ENCODE peak calls at places on chromosomes 2 and 18, in ten cellular contexts. Z is GM06990, V is B cell, R is IMR-90, G is BJ, I is neural crest cell, S is A549, P is mucosa of descending colon, C is epithelial cell of esophagus, B is lower lobe of right lung. T is an unnamed sample.

GRCh38 chr18:48330016-48330991 is 78.9 kb downstream of the ZBTB7C start:
- DNase-seq in Z (no peak), V (no peak), R (peak), G (peak), I (no peak), S (peak), P (no peak), C (peak), B (no peak), T (peak)

GRCh38 chr2:29130295-29130694 is 15.1 kb downstream of the CLIP4 start:
- DNase-seq in Z (peak), V (no peak), R (peak), G (peak), I (no peak), S (peak), P (no peak), C (peak), B (no peak), T (peak)

GRCh38 chr2:45674035-45674791 is 22.7 kb downstream of the PRKCE start:
- DNase-seq in Z (no peak), V (no peak), R (peak), G (no peak), I (no peak), S (no peak), P (no peak), C (no peak), B (no peak), T (no peak)

GRCh38 chr18:48139427-48140347 is 209.2 kb upstream of the SMAD2 start:
- DNase-seq in Z (no peak), V (no peak), R (no peak), G (no peak), I (no peak), S (no peak), P (peak), C (no peak), B (peak), T (peak)

GRCh38 chr18:49041677-49042570 is 91.2 kb upstream of the SMAD7 start:
- DNase-seq in Z (no peak), V (no peak), R (peak), G (no peak), I (no peak), S (no peak), P (peak), C (peak), B (no peak), T (peak)

GRCh38 chr2:78676921-78677696 is 348.4 kb upstream of the REG3G start:
- DNase-seq in Z (no peak), V (no peak), R (no peak), G (no peak), I (no peak), S (no peak), P (no peak), C (no peak), B (no peak), T (no peak)

GRCh38 chr18:31248783-31249521 is 69.0 kb upstream of the DSG1 start:
- DNase-seq in Z (no peak), V (no peak), R (peak), G (no peak), I (no peak), S (no peak), P (no peak), C (peak), B (no peak), T (no peak)

GRCh38 chr2:207330912-207331311 is 165.2 kb upstream of the KLF7 start:
- DNase-seq in Z (peak), V (no peak), R (peak), G (peak), I (no peak), S (peak), P (no peak), C (peak), B (no peak), T (peak)

GRCh38 chr2:30665761-30666306 is 141.4 kb downstream of the CAPN13 start:
- DNase-seq in Z (no peak), V (no peak), R (no peak), G (no peak), I (no peak), S (no peak), P (no peak), C (no peak), B (no peak), T (no peak)

GRCh38 chr2:191218292-191218898 is 26.8 kb upstream of the MYO1B start:
- DNase-seq in Z (no peak), V (peak), R (peak), G (no peak), I (peak), S (peak), P (peak), C (peak), B (no peak), T (peak)

GRCh38 chr2:85436836-85437487 is 18.4 kb downstream of the SH2D6 start:
- DNase-seq in Z (no peak), V (no peak), R (no peak), G (no peak), I (no peak), S (no peak), P (no peak), C (no peak), B (no peak), T (no peak)

GRCh38 chr2:23532311-23533013 is 147.5 kb downstream of the KLHL29 start:
- DNase-seq in Z (peak), V (no peak), R (no peak), G (no peak), I (no peak), S (no peak), P (no peak), C (no peak), B (no peak), T (no peak)

GRCh38 chr2:160803881-160804280 is 310.3 kb upstream of the RBMS1 start:
- DNase-seq in Z (no peak), V (no peak), R (no peak), G (no peak), I (no peak), S (no peak), P (no peak), C (no peak), B (no peak), T (no peak)

GRCh38 chr2:73920577-73921545 is 5.8 kb upstream of the DGUOK start:
- DNase-seq in Z (no peak), V (no peak), R (peak), G (no peak), I (peak), S (peak), P (peak), C (peak), B (peak), T (peak)

GRCh38 chr2:96108578-96109561 is 7.5 kb downstream of the ADRA2B start:
- DNase-seq in Z (no peak), V (no peak), R (no peak), G (no peak), I (no peak), S (no peak), P (no peak), C (no peak), B (peak), T (no peak)

GRCh38 chr2:53424902-53425301 is 342.7 kb upstream of the CHAC2 start:
- DNase-seq in Z (peak), V (no peak), R (no peak), G (no peak), I (no peak), S (no peak), P (no peak), C (no peak), B (no peak), T (no peak)

GRCh38 chr18:69400253-69400975 is at the start of gene DOK6:
- DNase-seq in Z (no peak), V (peak), R (peak), G (peak), I (peak), S (peak), P (peak), C (peak), B (peak), T (no peak)

GRCh38 chr2:189153608-189154007 is 26.0 kb downstream of the COL5A2 start:
- DNase-seq in Z (no peak), V (no peak), R (peak), G (no peak), I (no peak), S (no peak), P (no peak), C (no peak), B (no peak), T (no peak)

GRCh38 chr2:174076040-174076439 is 110.9 kb upstream of the SP3 start:
- DNase-seq in Z (no peak), V (no peak), R (peak), G (no peak), I (no peak), S (no peak), P (no peak), C (peak), B (no peak), T (no peak)

GRCh38 chr18:79406708-79407107 is 11.0 kb downstream of the NFATC1 start:
- DNase-seq in Z (no peak), V (no peak), R (no peak), G (no peak), I (no peak), S (no peak), P (no peak), C (no peak), B (peak), T (no peak)

GRCh38 chr2:152594792-152595191 is 122.5 kb downstream of the PRPF40A start:
- DNase-seq in Z (no peak), V (no peak), R (peak), G (no peak), I (no peak), S (no peak), P (no peak), C (peak), B (no peak), T (no peak)

GRCh38 chr18:43274526-43274925 is 2.8 kb downstream of the SYT4 start:
- DNase-seq in Z (no peak), V (no peak), R (no peak), G (no peak), I (no peak), S (no peak), P (no peak), C (no peak), B (no peak), T (no peak)

GRCh38 chr18:3525870-3526420 is 76.0 kb downstream of the TGIF1 start:
- DNase-seq in Z (peak), V (peak), R (no peak), G (no peak), I (peak), S (no peak), P (peak), C (no peak), B (no peak), T (no peak)

GRCh38 chr2:96913398-96914202 is 43.7 kb upstream of the SEMA4C start:
- DNase-seq in Z (no peak), V (peak), R (no peak), G (no peak), I (no peak), S (no peak), P (peak), C (no peak), B (no peak), T (no peak)

GRCh38 chr2:149360106-149360505 is 29.7 kb downstream of the LYPD6 start:
- DNase-seq in Z (no peak), V (no peak), R (no peak), G (no peak), I (no peak), S (no peak), P (no peak), C (peak), B (no peak), T (no peak)

GRCh38 chr2:40428434-40428833 is 23.5 kb downstream of the SLC8A1 start:
- DNase-seq in Z (no peak), V (no peak), R (peak), G (no peak), I (no peak), S (no peak), P (no peak), C (no peak), B (no peak), T (no peak)

GRCh38 chr2:45904931-45905642 is 253.6 kb downstream of the PRKCE start:
- DNase-seq in Z (no peak), V (no peak), R (no peak), G (no peak), I (no peak), S (no peak), P (no peak), C (no peak), B (no peak), T (no peak)

GRCh38 chr2:144048631-144049060 is 471.3 kb downstream of the ZEB2 start:
- DNase-seq in Z (no peak), V (no peak), R (no peak), G (no peak), I (no peak), S (no peak), P (no peak), C (no peak), B (no peak), T (no peak)

GRCh38 chr2:241926541-241927311 is 57.2 kb downstream of the RTP5 start:
- DNase-seq in Z (no peak), V (no peak), R (no peak), G (no peak), I (no peak), S (no peak), P (no peak), C (no peak), B (peak), T (no peak)

GRCh38 chr2:24421668-24422067 is 61.3 kb upstream of the ITSN2 start:
- DNase-seq in Z (peak), V (no peak), R (peak), G (no peak), I (peak), S (peak), P (peak), C (peak), B (peak), T (peak)

GRCh38 chr2:191835539-191836350 is 11.1 kb downstream of the CAVIN2 start:
- DNase-seq in Z (no peak), V (no peak), R (peak), G (no peak), I (no peak), S (no peak), P (no peak), C (peak), B (no peak), T (no peak)

GRCh38 chr2:55025082-55025481 is 25.2 kb downstream of the RTN4 start:
- DNase-seq in Z (peak), V (no peak), R (no peak), G (no peak), I (no peak), S (no peak), P (no peak), C (no peak), B (no peak), T (no peak)

GRCh38 chr2:44086639-44087036 is 82.0 kb upstream of the PPM1B start:
- DNase-seq in Z (no peak), V (no peak), R (no peak), G (no peak), I (no peak), S (no peak), P (no peak), C (no peak), B (no peak), T (no peak)
- TF ChIP-seq CTCF in Z (no peak), V (no peak), R (no peak), G (no peak), I (no peak), S (no peak), P (no peak), C (no peak), B (no peak), T (no peak)

DNA sequence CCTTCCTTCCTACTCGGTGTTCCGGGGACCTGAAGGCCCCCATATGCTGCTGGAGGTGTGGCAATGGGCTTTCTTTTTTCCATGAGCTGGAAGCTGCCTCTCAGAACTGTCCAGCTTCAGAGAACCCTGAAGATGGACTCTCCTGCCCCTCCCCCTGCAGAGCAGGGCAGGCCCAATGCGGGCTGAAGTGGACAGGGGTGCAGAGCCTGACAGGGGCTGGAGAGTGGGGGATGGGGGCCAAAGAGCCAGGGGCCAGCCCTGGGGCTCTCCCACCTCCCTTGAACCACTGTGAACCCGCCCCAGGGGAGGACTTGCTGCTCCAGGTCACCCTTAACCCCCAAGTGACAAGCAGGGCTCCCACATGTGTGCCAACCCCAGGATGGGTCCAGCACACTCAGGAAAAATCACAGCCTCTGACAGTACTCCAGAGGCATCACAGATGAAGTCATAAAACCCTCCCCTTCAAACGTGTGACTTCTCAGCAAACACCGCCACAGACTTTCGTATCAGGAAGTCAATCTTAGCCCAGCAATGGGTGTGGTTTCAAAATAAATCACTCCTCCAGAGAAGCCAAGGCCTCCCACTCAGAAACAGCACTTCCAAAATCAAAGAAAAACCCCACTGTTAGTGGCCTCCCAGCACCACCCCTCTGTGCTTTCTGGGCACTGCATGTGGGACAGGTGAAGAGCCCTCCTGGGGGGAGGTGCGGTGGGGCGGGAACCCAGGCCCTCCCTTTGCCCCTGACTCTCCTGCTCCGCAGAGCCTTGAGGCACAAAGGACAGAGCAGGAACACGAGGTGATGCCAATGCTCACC is 135.8 kb downstream of the HDAC4 start:
- DNase-seq in Z (peak), V (peak), R (peak), G (no peak), I (no peak), S (peak), P (peak), C (peak), B (no peak), T (peak)
- TF ChIP-seq CTCF in Z (peak), V (no peak), R (no peak), G (no peak), I (no peak), S (no peak), P (no peak), C (no peak), B (no peak), T (no peak)

DNA sequence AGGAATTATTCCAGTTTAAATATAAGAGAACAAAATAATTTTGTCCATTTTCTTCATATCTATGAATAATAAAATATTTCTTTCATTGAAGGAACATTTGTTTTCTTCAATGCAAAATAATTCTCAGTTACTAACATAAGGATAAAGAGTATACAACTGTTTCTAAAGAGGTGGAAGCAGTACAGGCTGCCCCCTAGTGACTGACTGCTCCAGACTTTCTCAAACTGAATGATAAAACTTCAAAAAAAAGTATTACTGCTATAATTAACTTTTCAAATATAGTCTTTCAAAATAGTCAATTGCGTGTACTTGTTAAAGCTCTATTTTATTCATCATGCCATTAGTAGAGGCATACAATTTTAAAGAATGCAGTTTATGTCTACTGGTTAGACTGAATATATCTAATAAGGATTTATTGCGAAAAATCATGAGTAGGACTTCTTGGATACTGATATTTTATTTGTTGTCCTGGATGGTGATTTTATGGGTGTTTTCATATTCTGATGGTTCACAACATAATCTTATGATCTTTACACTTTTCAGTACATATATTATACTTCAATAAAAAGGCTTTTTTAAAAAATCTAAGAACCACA is 100.1 kb downstream of the WDPCP start:
- DNase-seq in Z (no peak), V (no peak), R (peak), G (no peak), I (no peak), S (peak), P (peak), C (peak), B (no peak), T (peak)
- TF ChIP-seq CTCF in Z (peak), V (peak), R (peak), G (peak), I (peak), S (peak), P (no peak), C (peak), B (peak), T (peak)

DNA sequence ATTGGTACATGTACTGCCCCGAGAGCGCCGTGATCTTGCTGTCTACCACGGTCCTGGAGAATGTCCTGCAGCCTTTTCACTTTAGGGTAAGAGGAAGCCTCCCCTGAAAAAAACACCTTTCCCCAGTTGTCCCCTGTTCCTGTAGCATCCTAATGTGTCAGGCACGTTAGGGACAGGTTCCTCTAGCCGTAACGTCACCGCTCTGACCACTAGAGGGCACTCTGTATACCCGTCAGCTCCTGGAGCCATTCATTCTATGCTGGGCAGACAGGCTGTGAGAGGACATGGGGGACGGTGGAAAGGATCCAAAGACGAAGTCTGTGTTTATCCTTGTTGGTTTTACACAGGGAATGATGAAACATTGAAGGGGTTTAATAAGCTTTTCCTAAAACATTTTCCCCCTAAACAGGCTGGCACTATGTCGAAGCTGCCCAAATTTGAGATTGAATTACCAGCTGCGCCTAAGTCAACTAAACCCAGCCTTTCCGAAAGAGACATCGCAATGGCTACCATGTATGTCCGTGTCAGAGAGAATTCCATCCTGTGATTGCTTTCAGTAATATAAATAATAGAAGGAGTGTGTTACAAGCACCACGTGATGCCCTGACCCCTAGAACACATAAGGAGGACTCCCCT is 12.7 kb downstream of the RMC1 start:
- DNase-seq in Z (no peak), V (peak), R (peak), G (no peak), I (peak), S (peak), P (peak), C (peak), B (peak), T (peak)
- TF ChIP-seq CTCF in Z (peak), V (peak), R (peak), G (peak), I (peak), S (peak), P (peak), C (peak), B (peak), T (peak)

GRCh38 chr2:6772366-6772710 is 93.4 kb downstream of the CMPK2 start:
- DNase-seq in Z (no peak), V (no peak), R (peak), G (no peak), I (peak), S (no peak), P (no peak), C (peak), B (no peak), T (no peak)

GRCh38 chr2:6776125-6776524 is 89.6 kb downstream of the CMPK2 start:
- DNase-seq in Z (no peak), V (no peak), R (no peak), G (no peak), I (no peak), S (no peak), P (no peak), C (no peak), B (no peak), T (no peak)

GRCh38 chr2:6773694-6774044 is 92.0 kb downstream of the CMPK2 start:
- DNase-seq in Z (no peak), V (no peak), R (no peak), G (no peak), I (no peak), S (no peak), P (no peak), C (no peak), B (no peak), T (no peak)

GRCh38 chr2:6771539-6772365 is 94.0 kb downstream of the CMPK2 start:
- DNase-seq in Z (no peak), V (no peak), R (no peak), G (no peak), I (peak), S (no peak), P (no peak), C (no peak), B (no peak), T (no peak)

GRCh38 chr2:6773007-6773693 is 92.6 kb downstream of the CMPK2 start:
- DNase-seq in Z (peak), V (peak), R (peak), G (no peak), I (peak), S (peak), P (peak), C (peak), B (peak), T (peak)
- TF ChIP-seq CTCF in Z (peak), V (peak), R (peak), G (peak), I (peak), S (peak), P (peak), C (peak), B (peak), T (peak)

GRCh38 chr18:33677891-33678290 is 99.9 kb downstream of the ASXL3 start:
- DNase-seq in Z (no peak), V (no peak), R (no peak), G (no peak), I (no peak), S (no peak), P (no peak), C (no peak), B (no peak), T (no peak)

GRCh38 chr18:33670052-33670451 is 92.0 kb downstream of the ASXL3 start:
- DNase-seq in Z (no peak), V (no peak), R (no peak), G (no peak), I (no peak), S (no peak), P (no peak), C (no peak), B (no peak), T (no peak)

GRCh38 chr18:33669589-33669988 is 91.6 kb downstream of the ASXL3 start:
- DNase-seq in Z (no peak), V (no peak), R (no peak), G (no peak), I (no peak), S (no peak), P (no peak), C (no peak), B (no peak), T (no peak)

GRCh38 chr18:33676593-33676992 is 98.6 kb downstream of the ASXL3 start:
- DNase-seq in Z (no peak), V (no peak), R (no peak), G (no peak), I (no peak), S (no peak), P (no peak), C (no peak), B (no peak), T (no peak)

GRCh38 chr18:33673689-33674088 is 95.7 kb downstream of the ASXL3 start:
- DNase-seq in Z (no peak), V (no peak), R (no peak), G (no peak), I (no peak), S (no peak), P (peak), C (peak), B (no peak), T (peak)
- TF ChIP-seq CTCF in Z (no peak), V (no peak), R (no peak), G (no peak), I (no peak), S (no peak), P (no peak), C (no peak), B (no peak), T (no peak)

T was measured in MCF 10A.